ENCODE peak calls at places on chromosome 2, in five cellular contexts. One of them, this sample, is unnamed.

GRCh38 chr2:28268386-28268785 is 124.3 kb upstream of the FOSL2 start:
- DNase-seq in mammary epithelial cell: no peak
- DNase-seq in colonic mucosa: no peak
- DNase-seq in dorsolateral prefrontal cortex: no peak
- DNase-seq in pancreas: no peak
- DNase-seq in this sample: peak

GRCh38 chr2:6499691-6500090 is 366.0 kb downstream of the CMPK2 start:
- DNase-seq in colonic mucosa: no peak
- DNase-seq in pancreas: no peak
- DNase-seq in dorsolateral prefrontal cortex: no peak
- DNase-seq in mammary epithelial cell: no peak
- DNase-seq in this sample: no peak

GRCh38 chr2:17757321-17757720 is 3.4 kb downstream of the GEN1 start:
- DNase-seq in dorsolateral prefrontal cortex: no peak
- DNase-seq in pancreas: no peak
- DNase-seq in mammary epithelial cell: peak
- DNase-seq in colonic mucosa: no peak
- DNase-seq in this sample: peak

GRCh38 chr2:240233891-240234502 is 93.5 kb upstream of the OTOS start:
- DNase-seq in dorsolateral prefrontal cortex: no peak
- DNase-seq in colonic mucosa: peak
- DNase-seq in mammary epithelial cell: no peak
- DNase-seq in pancreas: peak
- DNase-seq in this sample: no peak

GRCh38 chr2:179584760-179585159 is 276.7 kb downstream of the ZNF385B start:
- DNase-seq in dorsolateral prefrontal cortex: no peak
- DNase-seq in mammary epithelial cell: no peak
- DNase-seq in pancreas: no peak
- DNase-seq in colonic mucosa: no peak
- DNase-seq in this sample: peak

GRCh38 chr2:39913648-39914456 is 134.8 kb upstream of the THUMPD2 start:
- DNase-seq in mammary epithelial cell: peak
- DNase-seq in dorsolateral prefrontal cortex: no peak
- DNase-seq in colonic mucosa: no peak
- DNase-seq in pancreas: no peak
- DNase-seq in this sample: peak

GRCh38 chr2:70525032-70525431 is 28.6 kb downstream of the TGFA start:
- DNase-seq in pancreas: no peak
- DNase-seq in dorsolateral prefrontal cortex: no peak
- DNase-seq in colonic mucosa: peak
- DNase-seq in mammary epithelial cell: peak
- DNase-seq in this sample: peak

GRCh38 chr2:26540977-26541376 is 63.1 kb upstream of the OTOF start:
- DNase-seq in pancreas: no peak
- DNase-seq in colonic mucosa: no peak
- DNase-seq in mammary epithelial cell: no peak
- DNase-seq in dorsolateral prefrontal cortex: no peak
- DNase-seq in this sample: no peak

GRCh38 chr2:200077210-200077650 is 121.8 kb downstream of the MAIP1 start:
- DNase-seq in dorsolateral prefrontal cortex: no peak
- DNase-seq in mammary epithelial cell: peak
- DNase-seq in colonic mucosa: no peak
- DNase-seq in pancreas: no peak
- DNase-seq in this sample: peak

GRCh38 chr2:64352292-64352691 is 101.7 kb upstream of the LGALSL start:
- DNase-seq in mammary epithelial cell: no peak
- DNase-seq in pancreas: no peak
- DNase-seq in dorsolateral prefrontal cortex: no peak
- DNase-seq in colonic mucosa: no peak
- DNase-seq in this sample: no peak

GRCh38 chr2:179857236-179857635 is 4.2 kb downstream of the ZNF385B start:
- DNase-seq in pancreas: no peak
- DNase-seq in mammary epithelial cell: no peak
- DNase-seq in colonic mucosa: no peak
- DNase-seq in dorsolateral prefrontal cortex: no peak
- DNase-seq in this sample: no peak

GRCh38 chr2:72917875-72918660 is 749 bp downstream of the EMX1 start:
- DNase-seq in pancreas: no peak
- DNase-seq in dorsolateral prefrontal cortex: no peak
- DNase-seq in mammary epithelial cell: no peak
- DNase-seq in colonic mucosa: no peak
- DNase-seq in this sample: no peak

GRCh38 chr2:48651127-48651526 is 33.5 kb downstream of the GTF2A1L start:
- DNase-seq in dorsolateral prefrontal cortex: no peak
- DNase-seq in colonic mucosa: no peak
- DNase-seq in mammary epithelial cell: no peak
- DNase-seq in pancreas: no peak
- DNase-seq in this sample: no peak

GRCh38 chr2:205324355-205324754 is 357.9 kb upstream of the NRP2 start:
- DNase-seq in dorsolateral prefrontal cortex: no peak
- DNase-seq in pancreas: no peak
- DNase-seq in colonic mucosa: no peak
- DNase-seq in mammary epithelial cell: no peak
- DNase-seq in this sample: no peak

GRCh38 chr2:97868986-97869721 is 126.6 kb downstream of the TMEM131 start:
- DNase-seq in mammary epithelial cell: peak
- DNase-seq in pancreas: no peak
- DNase-seq in colonic mucosa: peak
- DNase-seq in dorsolateral prefrontal cortex: peak
- DNase-seq in this sample: peak

GRCh38 chr2:74735009-74735408 is 81.0 kb downstream of the SEMA4F start:
- DNase-seq in mammary epithelial cell: peak
- DNase-seq in colonic mucosa: peak
- DNase-seq in pancreas: no peak
- DNase-seq in dorsolateral prefrontal cortex: no peak
- DNase-seq in this sample: no peak

GRCh38 chr2:36035137-36035536 is 320.4 kb upstream of the CRIM1 start:
- DNase-seq in colonic mucosa: no peak
- DNase-seq in pancreas: no peak
- DNase-seq in dorsolateral prefrontal cortex: no peak
- DNase-seq in mammary epithelial cell: no peak
- DNase-seq in this sample: no peak

GRCh38 chr2:42141687-42142475 is 27.3 kb upstream of the EML4 start:
- DNase-seq in dorsolateral prefrontal cortex: no peak
- DNase-seq in mammary epithelial cell: peak
- DNase-seq in pancreas: peak
- DNase-seq in colonic mucosa: peak
- DNase-seq in this sample: peak

GRCh38 chr2:14872779-14873325 is 240.3 kb downstream of the LRATD1 start:
- DNase-seq in pancreas: no peak
- DNase-seq in dorsolateral prefrontal cortex: no peak
- DNase-seq in colonic mucosa: no peak
- DNase-seq in mammary epithelial cell: no peak
- DNase-seq in this sample: no peak

GRCh38 chr2:12455626-12456025 is 261.1 kb upstream of the TRIB2 start:
- DNase-seq in pancreas: no peak
- DNase-seq in dorsolateral prefrontal cortex: no peak
- DNase-seq in colonic mucosa: no peak
- DNase-seq in mammary epithelial cell: no peak
- DNase-seq in this sample: peak

GRCh38 chr2:205545971-205546370 is 136.3 kb upstream of the NRP2 start:
- DNase-seq in pancreas: no peak
- DNase-seq in dorsolateral prefrontal cortex: no peak
- DNase-seq in colonic mucosa: no peak
- DNase-seq in mammary epithelial cell: no peak
- DNase-seq in this sample: no peak

GRCh38 chr2:38539086-38539485 is 63.6 kb downstream of the HNRNPLL start:
- DNase-seq in pancreas: no peak
- DNase-seq in mammary epithelial cell: no peak
- DNase-seq in colonic mucosa: no peak
- DNase-seq in dorsolateral prefrontal cortex: no peak
- DNase-seq in this sample: no peak

GRCh38 chr2:208064220-208064951 is 39.1 kb upstream of the PLEKHM3 start:
- DNase-seq in mammary epithelial cell: peak
- DNase-seq in pancreas: no peak
- DNase-seq in colonic mucosa: no peak
- DNase-seq in dorsolateral prefrontal cortex: no peak
- DNase-seq in this sample: peak

GRCh38 chr2:150690870-150691269 is 203.4 kb upstream of the RND3 start:
- DNase-seq in dorsolateral prefrontal cortex: no peak
- DNase-seq in mammary epithelial cell: peak
- DNase-seq in colonic mucosa: no peak
- DNase-seq in pancreas: no peak
- DNase-seq in this sample: peak

GRCh38 chr2:207231106-207231860 is 65.5 kb upstream of the KLF7 start:
- DNase-seq in mammary epithelial cell: no peak
- DNase-seq in colonic mucosa: no peak
- DNase-seq in pancreas: no peak
- DNase-seq in dorsolateral prefrontal cortex: peak
- DNase-seq in this sample: no peak

GRCh38 chr2:32271063-32271462 is 6.4 kb upstream of the NLRC4 start:
- DNase-seq in colonic mucosa: no peak
- DNase-seq in mammary epithelial cell: peak
- DNase-seq in pancreas: no peak
- DNase-seq in dorsolateral prefrontal cortex: no peak
- DNase-seq in this sample: no peak

GRCh38 chr2:190984595-190984994 is 29.4 kb downstream of the STAT1 start:
- DNase-seq in pancreas: no peak
- DNase-seq in mammary epithelial cell: peak
- DNase-seq in colonic mucosa: no peak
- DNase-seq in dorsolateral prefrontal cortex: no peak
- DNase-seq in this sample: peak

GRCh38 chr2:47134386-47135090 is 20.6 kb downstream of the STPG4 start:
- DNase-seq in mammary epithelial cell: no peak
- DNase-seq in dorsolateral prefrontal cortex: no peak
- DNase-seq in pancreas: no peak
- DNase-seq in colonic mucosa: no peak
- DNase-seq in this sample: no peak

GRCh38 chr2:156436477-156437085 is 402 bp downstream of the GPD2 start:
- DNase-seq in colonic mucosa: peak
- DNase-seq in mammary epithelial cell: no peak
- DNase-seq in pancreas: peak
- DNase-seq in dorsolateral prefrontal cortex: peak
- DNase-seq in this sample: peak

GRCh38 chr2:157486596-157487270 is 42.8 kb upstream of the CYTIP start:
- DNase-seq in mammary epithelial cell: peak
- DNase-seq in pancreas: no peak
- DNase-seq in dorsolateral prefrontal cortex: no peak
- DNase-seq in colonic mucosa: no peak
- DNase-seq in this sample: no peak

GRCh38 chr2:31060397-31060796 is 77.8 kb downstream of the GALNT14 start:
- DNase-seq in pancreas: no peak
- DNase-seq in dorsolateral prefrontal cortex: no peak
- DNase-seq in mammary epithelial cell: no peak
- DNase-seq in colonic mucosa: no peak
- DNase-seq in this sample: no peak

GRCh38 chr2:104855174-104856085 is 1.5 kb downstream of the POU3F3 start:
- DNase-seq in dorsolateral prefrontal cortex: no peak
- DNase-seq in colonic mucosa: no peak
- DNase-seq in pancreas: no peak
- DNase-seq in mammary epithelial cell: no peak
- DNase-seq in this sample: no peak

GRCh38 chr2:14451312-14451711 is 181.2 kb upstream of the LRATD1 start:
- DNase-seq in mammary epithelial cell: no peak
- DNase-seq in pancreas: no peak
- DNase-seq in colonic mucosa: no peak
- DNase-seq in dorsolateral prefrontal cortex: no peak
- DNase-seq in this sample: no peak

GRCh38 chr2:20241973-20242726 is 17.2 kb upstream of the SDC1 start:
- DNase-seq in pancreas: no peak
- DNase-seq in dorsolateral prefrontal cortex: no peak
- DNase-seq in mammary epithelial cell: no peak
- DNase-seq in colonic mucosa: no peak
- DNase-seq in this sample: no peak
- TF ChIP-seq CTCF in pancreas: no peak
- TF ChIP-seq CTCF in dorsolateral prefrontal cortex: no peak
- TF ChIP-seq CTCF in mammary epithelial cell: peak
- TF ChIP-seq CTCF in colonic mucosa: peak
- TF ChIP-seq CTCF in this sample: peak

DNA sequence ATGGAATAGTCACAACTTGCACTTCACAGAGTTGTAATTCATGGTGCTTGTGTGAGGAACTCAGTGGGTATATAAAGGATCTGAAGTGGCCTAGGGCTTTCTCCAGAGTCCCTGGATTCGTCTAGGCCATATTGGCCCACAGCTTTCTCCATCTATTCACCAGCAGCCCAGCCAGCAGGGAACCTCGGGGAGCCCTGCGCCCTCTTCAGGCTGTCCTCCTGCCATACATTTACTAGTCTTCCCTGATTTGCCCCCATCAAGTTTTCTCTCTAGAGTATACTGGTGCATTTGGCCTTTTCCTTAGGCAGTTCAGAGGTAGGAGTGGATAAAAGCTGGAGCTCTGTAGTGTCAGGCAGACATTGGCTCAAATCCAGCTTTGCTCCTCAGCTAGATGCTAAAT is 278.3 kb downstream of the MYCN start:
- DNase-seq in pancreas: no peak
- DNase-seq in dorsolateral prefrontal cortex: no peak
- DNase-seq in colonic mucosa: peak
- DNase-seq in mammary epithelial cell: no peak
- DNase-seq in this sample: peak
- TF ChIP-seq CTCF in pancreas: no peak
- TF ChIP-seq CTCF in dorsolateral prefrontal cortex: no peak
- TF ChIP-seq CTCF in colonic mucosa: peak
- TF ChIP-seq CTCF in mammary epithelial cell: no peak
- TF ChIP-seq CTCF in this sample: no peak

DNA sequence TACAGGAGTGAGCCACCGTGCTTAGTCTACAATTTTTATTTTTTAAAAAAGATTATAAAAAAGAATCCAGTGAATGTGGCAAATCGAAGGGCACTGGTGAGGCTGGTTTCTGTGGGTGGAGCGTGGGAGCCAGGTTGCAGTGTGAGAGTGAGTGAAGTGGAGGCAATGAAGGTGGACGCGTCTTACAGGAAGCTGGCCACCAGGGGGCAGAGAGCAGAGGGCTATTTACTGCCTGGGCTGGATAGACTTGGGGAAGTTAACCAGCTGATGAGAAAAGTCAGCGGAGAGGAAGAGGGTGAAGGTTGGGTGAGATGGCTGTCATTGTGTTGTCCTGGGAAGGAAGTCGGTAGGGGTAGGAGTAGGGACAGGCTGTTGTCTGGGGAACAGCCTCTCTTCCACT is 6.8 kb downstream of the SCTR start:
- DNase-seq in mammary epithelial cell: peak
- DNase-seq in colonic mucosa: peak
- DNase-seq in pancreas: peak
- DNase-seq in dorsolateral prefrontal cortex: no peak
- DNase-seq in this sample: peak
- TF ChIP-seq CTCF in mammary epithelial cell: peak
- TF ChIP-seq CTCF in colonic mucosa: peak
- TF ChIP-seq CTCF in pancreas: peak
- TF ChIP-seq CTCF in dorsolateral prefrontal cortex: peak
- TF ChIP-seq CTCF in this sample: peak

GRCh38 chr2:216008387-216008786 is 5.0 kb downstream of the MREG start:
- DNase-seq in mammary epithelial cell: no peak
- DNase-seq in pancreas: no peak
- DNase-seq in dorsolateral prefrontal cortex: no peak
- DNase-seq in colonic mucosa: no peak
- DNase-seq in this sample: no peak
- TF ChIP-seq CTCF in mammary epithelial cell: no peak
- TF ChIP-seq CTCF in pancreas: no peak
- TF ChIP-seq CTCF in dorsolateral prefrontal cortex: no peak
- TF ChIP-seq CTCF in colonic mucosa: no peak
- TF ChIP-seq CTCF in this sample: no peak

GRCh38 chr2:187442378-187442777 is 5.7 kb downstream of the CALCRL start:
- DNase-seq in mammary epithelial cell: no peak
- DNase-seq in dorsolateral prefrontal cortex: no peak
- DNase-seq in colonic mucosa: no peak
- DNase-seq in pancreas: no peak
- DNase-seq in this sample: no peak
- TF ChIP-seq CTCF in mammary epithelial cell: peak
- TF ChIP-seq CTCF in dorsolateral prefrontal cortex: no peak
- TF ChIP-seq CTCF in colonic mucosa: no peak
- TF ChIP-seq CTCF in pancreas: no peak
- TF ChIP-seq CTCF in this sample: no peak